ENCODE peak calls at places on chromosomes 3 and 15, in five cellular contexts. One of them, this sample, is unnamed.

GRCh38 chr3:128922804-128923459 is 43.5 kb downstream of the ACAD9 start:
- DNase-seq in LHCN-M2: no peak
- DNase-seq in GM23248: no peak
- DNase-seq in NCI-H1092: no peak
- DNase-seq in cardiac muscle cell: no peak
- DNase-seq in this sample: no peak

GRCh38 chr3:71987828-71988227 is 202.9 kb upstream of the PROK2 start:
- DNase-seq in LHCN-M2: peak; percentile 85
- DNase-seq in cardiac muscle cell: no peak
- DNase-seq in GM23248: peak; percentile 58
- DNase-seq in NCI-H1092: no peak
- DNase-seq in this sample: no peak

GRCh38 chr3:59046839-59047238 is 3.0 kb downstream of the CFAP20DC start:
- DNase-seq in LHCN-M2: peak; percentile 43
- DNase-seq in NCI-H1092: no peak
- DNase-seq in GM23248: no peak
- DNase-seq in cardiac muscle cell: no peak
- DNase-seq in this sample: no peak

GRCh38 chr15:40909662-40910625 is 15.7 kb downstream of the VPS18 start:
- DNase-seq in LHCN-M2: no peak
- DNase-seq in NCI-H1092: no peak
- DNase-seq in cardiac muscle cell: no peak
- DNase-seq in GM23248: peak; percentile 54
- DNase-seq in this sample: no peak

GRCh38 chr3:14787630-14788029 is 31.1 kb upstream of the FGD5 start:
- DNase-seq in cardiac muscle cell: no peak
- DNase-seq in GM23248: no peak
- DNase-seq in LHCN-M2: no peak
- DNase-seq in NCI-H1092: no peak
- DNase-seq in this sample: no peak

GRCh38 chr3:128351476-128352085 is 115.1 kb downstream of the DNAJB8 start:
- DNase-seq in LHCN-M2: no peak
- DNase-seq in GM23248: no peak
- DNase-seq in NCI-H1092: peak; percentile 63
- DNase-seq in cardiac muscle cell: no peak
- DNase-seq in this sample: no peak

GRCh38 chr3:43279082-43279481 is 7.3 kb upstream of the SNRK start:
- DNase-seq in LHCN-M2: no peak
- DNase-seq in NCI-H1092: no peak
- DNase-seq in GM23248: no peak
- DNase-seq in cardiac muscle cell: no peak
- DNase-seq in this sample: no peak

GRCh38 chr3:27114684-27115083 is 254.5 kb downstream of the NEK10 start:
- DNase-seq in cardiac muscle cell: no peak
- DNase-seq in LHCN-M2: peak; percentile 63
- DNase-seq in NCI-H1092: no peak
- DNase-seq in GM23248: peak; percentile 54
- DNase-seq in this sample: no peak

GRCh38 chr3:8964436-8965370 is 1.4 kb upstream of the RAD18 start:
- DNase-seq in cardiac muscle cell: no peak
- DNase-seq in LHCN-M2: peak; percentile 83
- DNase-seq in GM23248: peak; percentile 84
- DNase-seq in NCI-H1092: no peak
- DNase-seq in this sample: no peak